ENCODE peak calls at places on chromosomes 6 and 20, in eight cellular contexts. U is psoas muscle, X is sigmoid colon, D is A549, K is heart right ventricle, H is heart left ventricle, Z is MM.1S, W is small intestine. L is an unnamed sample. For H3K4me1, the result is how much of the 10 kb centered on the place peaks cover.

GRCh38 chr6:144797881-144798589 is 512.9 kb downstream of the UTRN start:
- DNase-seq in U (no peak), X (no peak), D (peak), K (no peak), H (no peak), Z (no peak), W (no peak), L (peak)

GRCh38 chr6:144898741-144899140 is 613.6 kb downstream of the UTRN start:
- DNase-seq in U (no peak), X (no peak), D (no peak), K (no peak), H (no peak), Z (no peak), W (no peak), L (no peak)

GRCh38 chr20:48787861-48788375 is 39.9 kb downstream of the PREX1 start:
- DNase-seq in U (no peak), X (peak), D (peak), K (no peak), H (no peak), Z (no peak), W (no peak), L (no peak)

GRCh38 chr6:57303931-57304681 is 13.3 kb upstream of the PRIM2 start:
- DNase-seq in U (no peak), X (no peak), D (no peak), K (no peak), H (no peak), Z (no peak), W (no peak), L (no peak)

GRCh38 chr20:2429061-2429460 is 41.5 kb downstream of the SNRPB start:
- DNase-seq in U (no peak), X (no peak), D (no peak), K (no peak), H (no peak), Z (no peak), W (no peak), L (no peak)

GRCh38 chr20:5928831-5929715 is 21.3 kb downstream of the TRMT6 start:
- DNase-seq in U (no peak), X (no peak), D (no peak), K (no peak), H (no peak), Z (no peak), W (no peak), L (no peak)

GRCh38 chr20:23631981-23632710 is 5.6 kb downstream of the CST3 start:
- DNase-seq in U (no peak), X (no peak), D (no peak), K (no peak), H (no peak), Z (no peak), W (no peak), L (no peak)

GRCh38 chr6:8082954-8083858 is 19.0 kb upstream of the BLOC1S5 start:
- DNase-seq in U (no peak), X (no peak), D (peak), K (no peak), H (no peak), Z (no peak), W (no peak), L (peak)

GRCh38 chr6:127117979-127118504 is 429 bp upstream of the RSPO3 start:
- DNase-seq in U (peak), X (peak), D (no peak), K (no peak), H (no peak), Z (no peak), W (no peak), L (no peak)

GRCh38 chr6:1426416-1426815 is 37.0 kb downstream of the FOXF2 start:
- DNase-seq in U (no peak), X (no peak), D (no peak), K (no peak), H (no peak), Z (no peak), W (no peak), L (no peak)

GRCh38 chr6:25717856-25718740 is 36.4 kb upstream of the SLC17A4 start:
- DNase-seq in U (no peak), X (no peak), D (peak), K (no peak), H (no peak), Z (peak), W (peak), L (no peak)

GRCh38 chr6:54299542-54300269 is 8.5 kb upstream of the TINAG start:
- DNase-seq in U (no peak), X (no peak), D (no peak), K (no peak), H (no peak), Z (no peak), W (no peak), L (no peak)

GRCh38 chr6:64777941-64778785 is 928.9 kb downstream of the EYS start:
- DNase-seq in U (no peak), X (no peak), D (no peak), K (no peak), H (no peak), Z (no peak), W (no peak), L (peak)

GRCh38 chr20:9054176-9054575 is 14.7 kb upstream of the PLCB4 start:
- DNase-seq in U (no peak), X (no peak), D (no peak), K (no peak), H (no peak), Z (no peak), W (no peak), L (no peak)

GRCh38 chr6:113049190-113049589 is 702.1 kb downstream of the RFPL4B start:
- DNase-seq in U (no peak), X (no peak), D (no peak), K (no peak), H (no peak), Z (no peak), W (no peak), L (no peak)

GRCh38 chr20:16571333-16571732 is 1.9 kb downstream of the KIF16B start:
- DNase-seq in U (no peak), X (no peak), D (no peak), K (no peak), H (no peak), Z (no peak), W (no peak), L (peak)

GRCh38 chr6:19333936-19334335 is 503.2 kb upstream of the ID4 start:
- DNase-seq in U (no peak), X (no peak), D (peak), K (no peak), H (no peak), Z (no peak), W (no peak), L (no peak)

GRCh38 chr6:99550046-99550445 is 18.4 kb downstream of the CCNC start:
- DNase-seq in U (no peak), X (no peak), D (no peak), K (no peak), H (no peak), Z (no peak), W (no peak), L (no peak)

GRCh38 chr6:99547526-99547925 is 20.9 kb downstream of the CCNC start:
- DNase-seq in U (no peak), X (no peak), D (no peak), K (no peak), H (no peak), Z (no peak), W (no peak), L (no peak)

GRCh38 chr6:99545442-99545841 is 23.0 kb downstream of the CCNC start:
- DNase-seq in U (no peak), X (no peak), D (no peak), K (no peak), H (no peak), Z (no peak), W (no peak), L (no peak)

GRCh38 chr6:99543968-99544367 is 24.5 kb downstream of the CCNC start:
- DNase-seq in U (no peak), X (no peak), D (no peak), K (no peak), H (no peak), Z (no peak), W (no peak), L (no peak)

GRCh38 chr6:99548706-99549105 is 19.8 kb downstream of the CCNC start:
- DNase-seq in U (no peak), X (no peak), D (no peak), K (no peak), H (no peak), Z (no peak), W (no peak), L (no peak)
- H3K4me1 ChIP-seq in U (under half), X (under half), D (under half), K (under half), H (under half), Z (under half), W (under half), L (under half)

DNA sequence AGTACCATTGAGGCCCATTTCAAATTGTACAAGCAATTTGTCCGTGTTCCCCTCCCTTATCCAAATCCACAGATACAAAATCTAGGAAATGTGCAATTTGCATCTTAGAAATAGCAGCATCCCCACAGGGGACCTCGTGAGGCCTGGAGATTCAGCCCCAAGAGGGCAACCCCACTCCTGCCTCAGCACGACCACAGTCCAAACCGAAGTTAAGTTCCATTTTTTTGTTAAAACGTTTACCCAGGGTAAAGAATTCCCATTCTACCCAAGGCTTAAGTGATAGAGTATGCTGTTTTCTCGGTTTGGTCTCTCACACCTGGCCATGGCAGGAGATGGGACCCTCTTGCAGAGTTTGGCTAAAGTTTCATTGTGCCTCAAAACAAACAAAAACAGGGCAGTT is 41.2 kb downstream of the PLCG1 start:
- DNase-seq in U (no peak), X (no peak), D (no peak), K (no peak), H (no peak), Z (no peak), W (no peak), L (no peak)
- H3K4me1 ChIP-seq in U (half or more), X (under half), D (under half), K (half or more), H (half or more), Z (under half), W (under half), L (under half)

GRCh38 chr6:151388997-151389639 is 2.2 kb downstream of the ZBTB2 start:
- DNase-seq in U (no peak), X (no peak), D (no peak), K (no peak), H (no peak), Z (no peak), W (no peak), L (no peak)
- H3K4me1 ChIP-seq in U (half or more), X (under half), D (under half), K (under half), H (under half), Z (under half), W (under half), L (under half)

GRCh38 chr6:184161-184695 is 108.1 kb upstream of the DUSP22 start:
- DNase-seq in U (no peak), X (no peak), D (no peak), K (no peak), H (no peak), Z (no peak), W (no peak), L (no peak)

GRCh38 chr6:186221-186965 is 105.9 kb upstream of the DUSP22 start:
- DNase-seq in U (no peak), X (peak), D (no peak), K (no peak), H (no peak), Z (no peak), W (no peak), L (no peak)

GRCh38 chr6:189676-190075 is 102.6 kb upstream of the DUSP22 start:
- DNase-seq in U (no peak), X (no peak), D (no peak), K (no peak), H (no peak), Z (no peak), W (no peak), L (no peak)

GRCh38 chr6:188821-189655 is 103.2 kb upstream of the DUSP22 start:
- DNase-seq in U (peak), X (peak), D (peak), K (peak), H (peak), Z (peak), W (peak), L (peak)

GRCh38 chr6:187252-187840 is 104.9 kb upstream of the DUSP22 start:
- DNase-seq in U (no peak), X (no peak), D (no peak), K (no peak), H (no peak), Z (no peak), W (no peak), L (no peak)
- H3K4me1 ChIP-seq in U (under half), X (under half), D (under half), K (under half), H (under half), Z (under half), W (under half), L (under half)

GRCh38 chr6:73451166-73452106 is 661 bp downstream of the CGAS start:
- DNase-seq in U (peak), X (peak), D (peak), K (peak), H (peak), Z (peak), W (peak), L (peak)

GRCh38 chr6:73460044-73460443 is 1.5 kb upstream of the MTO1 start:
- DNase-seq in U (no peak), X (no peak), D (no peak), K (no peak), H (no peak), Z (no peak), W (no peak), L (no peak)

GRCh38 chr6:73461537-73462350 is at the start of gene MTO1:
- DNase-seq in U (peak), X (peak), D (peak), K (peak), H (peak), Z (peak), W (peak), L (peak)

GRCh38 chr6:73452107-73452461 is at the start of gene CGAS:
- DNase-seq in U (peak), X (peak), D (peak), K (peak), H (peak), Z (peak), W (peak), L (peak)

GRCh38 chr6:73455865-73456629 is 4.0 kb upstream of the CGAS start:
- DNase-seq in U (no peak), X (peak), D (peak), K (no peak), H (no peak), Z (no peak), W (no peak), L (peak)
- H3K4me1 ChIP-seq in U (under half), X (under half), D (under half), K (under half), H (under half), Z (under half), W (under half), L (under half)

DNA sequence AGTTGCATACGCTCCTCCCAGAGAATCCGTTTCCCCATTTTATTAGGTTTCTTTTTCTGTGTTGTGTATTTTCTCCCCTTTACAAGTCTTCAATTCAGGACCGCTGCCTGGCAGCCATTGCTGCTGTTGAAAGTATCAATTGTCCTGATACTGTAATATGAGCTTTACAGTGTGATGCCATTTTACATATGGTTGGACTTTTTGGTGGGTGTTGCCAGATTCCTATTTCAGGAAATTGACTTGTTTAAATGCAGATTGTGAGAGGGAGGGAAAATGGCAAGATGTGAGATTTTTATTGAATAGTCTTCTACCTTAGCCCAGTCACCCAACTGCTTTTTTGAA is 1.2 kb downstream of the PANK2 start:
- DNase-seq in U (no peak), X (peak), D (no peak), K (no peak), H (no peak), Z (no peak), W (no peak), L (no peak)
- H3K4me1 ChIP-seq in U (under half), X (under half), D (half or more), K (half or more), H (half or more), Z (under half), W (under half), L (under half)

DNA sequence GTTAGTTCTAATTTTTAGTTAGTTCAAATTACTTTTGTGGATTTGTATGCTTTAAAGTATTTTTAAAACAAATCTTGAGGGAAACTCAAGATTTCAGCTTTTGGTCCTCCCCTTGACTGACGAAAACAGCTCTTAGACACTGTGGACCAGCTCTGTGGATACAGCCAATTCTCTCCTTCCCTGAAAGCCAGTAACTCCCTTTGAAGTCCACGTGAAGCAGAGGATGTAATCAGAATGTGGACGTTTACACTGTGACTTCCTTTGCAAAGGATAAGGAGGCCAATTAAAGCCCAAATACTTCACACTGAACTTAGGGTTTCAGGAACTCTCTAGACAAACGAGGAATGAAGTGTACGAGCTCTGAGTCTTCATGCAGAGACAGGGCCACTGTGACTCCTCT is 84.5 kb downstream of the CD164 start:
- DNase-seq in U (no peak), X (no peak), D (no peak), K (no peak), H (no peak), Z (no peak), W (no peak), L (no peak)
- H3K4me1 ChIP-seq in U (under half), X (under half), D (under half), K (under half), H (half or more), Z (under half), W (under half), L (under half)

GRCh38 chr6:142152731-142153130 is 5.7 kb downstream of the VTA1 start:
- DNase-seq in U (no peak), X (no peak), D (no peak), K (no peak), H (no peak), Z (no peak), W (no peak), L (peak)

GRCh38 chr6:142155895-142156757 is 9.1 kb downstream of the VTA1 start:
- DNase-seq in U (no peak), X (no peak), D (peak), K (no peak), H (no peak), Z (peak), W (peak), L (no peak)

GRCh38 chr6:142155091-142155490 is 8.0 kb downstream of the VTA1 start:
- DNase-seq in U (no peak), X (no peak), D (no peak), K (no peak), H (no peak), Z (no peak), W (no peak), L (no peak)

DNA sequence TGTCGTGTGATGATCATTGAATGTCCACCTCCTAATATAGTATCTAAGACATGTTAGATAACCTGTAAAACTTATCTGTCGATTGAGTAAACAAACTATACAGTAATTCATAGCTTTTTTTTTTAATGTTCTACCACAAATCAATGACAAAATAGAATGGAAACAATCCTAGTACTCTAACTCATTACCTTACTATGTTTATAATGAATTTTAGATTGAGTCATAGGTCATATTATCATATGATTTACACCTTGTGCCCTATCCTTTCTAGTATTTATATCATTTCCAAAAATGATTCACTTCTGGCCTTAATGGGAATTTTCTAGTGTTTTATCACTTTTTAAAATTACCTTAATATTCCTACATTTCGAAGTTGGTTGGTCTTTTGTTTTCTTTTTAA is 6.2 kb downstream of the VTA1 start:
- DNase-seq in U (no peak), X (no peak), D (no peak), K (no peak), H (no peak), Z (no peak), W (no peak), L (no peak)
- H3K4me1 ChIP-seq in U (under half), X (under half), D (under half), K (under half), H (under half), Z (under half), W (under half), L (under half)

GRCh38 chr6:71287926-71288227 is 734 bp upstream of the OGFRL1 start:
- DNase-seq in U (no peak), X (no peak), D (no peak), K (no peak), H (no peak), Z (no peak), W (no peak), L (no peak)

GRCh38 chr6:71289802-71290175 is 1.2 kb downstream of the OGFRL1 start:
- DNase-seq in U (no peak), X (no peak), D (no peak), K (no peak), H (no peak), Z (no peak), W (no peak), L (no peak)

GRCh38 chr6:71288228-71289038 is at the start of gene OGFRL1:
- DNase-seq in U (peak), X (peak), D (peak), K (peak), H (peak), Z (peak), W (peak), L (peak)

GRCh38 chr6:71290611-71291010 is 2.0 kb downstream of the OGFRL1 start:
- DNase-seq in U (no peak), X (no peak), D (no peak), K (no peak), H (no peak), Z (no peak), W (no peak), L (no peak)

GRCh38 chr6:71289039-71289801 is 609 bp downstream of the OGFRL1 start:
- DNase-seq in U (peak), X (peak), D (peak), K (no peak), H (peak), Z (peak), W (no peak), L (no peak)
- H3K4me1 ChIP-seq in U (under half), X (under half), D (under half), K (under half), H (under half), Z (under half), W (under half), L (under half)

DNA sequence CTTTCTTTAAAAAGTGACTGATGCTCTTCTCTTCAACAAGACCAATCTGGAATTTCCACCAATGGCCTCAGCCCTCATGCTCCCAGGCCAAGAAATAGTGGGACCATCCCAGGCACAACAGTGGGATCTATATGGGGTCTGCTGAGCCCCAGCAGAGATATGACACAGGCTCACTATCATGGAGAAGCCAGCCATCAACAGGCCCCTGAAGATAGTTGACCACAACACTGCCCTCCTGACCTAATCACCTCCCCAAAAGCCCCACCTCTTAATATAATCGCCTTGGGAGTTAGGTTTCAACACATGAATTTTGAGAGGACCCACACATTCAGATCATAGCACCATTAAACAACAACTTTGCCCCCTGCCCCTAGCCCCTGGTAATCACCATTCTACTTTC is 16.8 kb upstream of the MCM3 start:
- DNase-seq in U (no peak), X (no peak), D (no peak), K (no peak), H (no peak), Z (no peak), W (no peak), L (no peak)
- H3K4me1 ChIP-seq in U (under half), X (under half), D (under half), K (under half), H (under half), Z (under half), W (under half), L (under half)